ENCODE peak calls at places on chromosomes 16 and 17, in nine cellular contexts. J is mucosa of gallbladder; N is dorsolateral prefrontal cortex; R is IMR-90; K is SW480; I is activated CD8-positive, alpha-beta memory T cell treated with anti-CD3 and anti-CD28 coated beads for 24 hours; Q is NCI-H1930; X is NCI-H2171 treated with DMSO at 0.1 percent for 48 hours; C is naive thymus-derived CD8-positive, alpha-beta T cell. P is an unnamed sample.
A peak's percentile ranks its signal among the peaks of the same experiment; 100 is the strongest.

GRCh38 chr16:86911311-86911999 is 333.1 kb downstream of the FOXL1 start:
- DNase-seq in C (peak; percentile 21), J (no peak), I (no peak), X (peak; percentile 42), K (no peak), N (no peak), Q (no peak), R (no peak), P (no peak)

GRCh38 chr17:49631496-49631895 is 46.4 kb downstream of the SPOP start:
- DNase-seq in N (no peak), X (no peak), R (no peak), Q (no peak), K (no peak), I (no peak), J (no peak), C (no peak), P (no peak)

GRCh38 chr17:68095205-68095811 is 59.8 kb downstream of the KPNA2 start:
- DNase-seq in Q (no peak), K (no peak), J (no peak), R (no peak), X (no peak), C (no peak), I (no peak), N (no peak), P (no peak)

GRCh38 chr17:8955560-8955959 is 9.9 kb downstream of the PIK3R5 start:
- DNase-seq in N (no peak), X (no peak), J (no peak), C (no peak), K (no peak), R (no peak), Q (no peak), I (no peak), P (no peak)

GRCh38 chr16:4461250-4462085 is 13.0 kb downstream of the NMRAL1 start:
- DNase-seq in N (peak; percentile 45), C (no peak), R (no peak), X (no peak), Q (no peak), I (no peak), J (no peak), K (peak; percentile 8), P (no peak)

GRCh38 chr16:82884320-82884898 is 257.6 kb downstream of the CDH13 start:
- DNase-seq in I (no peak), C (no peak), X (no peak), Q (no peak), N (no peak), J (no peak), R (no peak), K (no peak), P (no peak)

GRCh38 chr16:3023415-3023668 is 400 bp downstream of the HCFC1R1 start:
- DNase-seq in R (peak; percentile 66), N (no peak), J (no peak), X (peak; percentile 80), Q (no peak), C (no peak), I (no peak), K (peak; percentile 88), P (peak; percentile 69)

GRCh38 chr16:84087461-84088151 is 29.1 kb downstream of the MBTPS1 start:
- DNase-seq in K (no peak), C (no peak), N (no peak), X (peak; percentile 79), I (no peak), R (no peak), Q (no peak), J (no peak), P (no peak)

GRCh38 chr17:40168262-40168832 is 8.9 kb upstream of the RAPGEFL1 start:
- DNase-seq in N (no peak), Q (no peak), I (no peak), J (peak; percentile 34), R (peak; percentile 69), X (peak; percentile 62), C (peak; percentile 70), K (peak; percentile 72), P (peak; percentile 68)

GRCh38 chr16:15529673-15530072 is 95.3 kb downstream of the BMERB1 start:
- DNase-seq in K (no peak), I (no peak), R (no peak), X (no peak), C (no peak), N (no peak), Q (no peak), J (no peak), P (no peak)

GRCh38 chr16:31080035-31080629 is 5.9 kb downstream of the ZNF646 start:
- DNase-seq in Q (no peak), N (no peak), I (no peak), K (no peak), J (no peak), C (peak; percentile 55), X (no peak), R (no peak), P (no peak)

GRCh38 chr17:64001763-64002529 is 3.8 kb downstream of the PRR29 start:
- DNase-seq in C (no peak), I (peak; percentile 56), K (no peak), N (no peak), X (no peak), Q (no peak), R (peak; percentile 12), J (no peak), P (no peak)

GRCh38 chr17:79702550-79703236 is 28.1 kb upstream of the ENPP7 start:
- DNase-seq in C (no peak), X (no peak), Q (no peak), R (no peak), I (no peak), J (no peak), N (no peak), K (no peak), P (no peak)

GRCh38 chr16:81598083-81598482 is 153.5 kb downstream of the CMIP start:
- DNase-seq in K (no peak), Q (no peak), C (peak; percentile 24), N (no peak), J (no peak), I (no peak), R (no peak), X (no peak), P (no peak)

GRCh38 chr16:66588981-66589713 is 9.9 kb downstream of the CMTM2 start:
- DNase-seq in I (peak; percentile 76), K (no peak), N (no peak), R (peak; percentile 18), X (no peak), J (peak; percentile 32), Q (no peak), C (peak; percentile 85), P (peak; percentile 65)

P was measured in HCEC 1CT.